ENCODE peak calls at places on chromosome 7, in five cellular contexts. F is A549; R is activated CD4-positive, alpha-beta T cell treated with anti-CD3 and anti-CD28 coated beads for 36 hours; U is HEK293T; M is lower lobe of right lung. D is an unnamed sample.

GRCh38 chr7:91942312-91942711 is 1.6 kb downstream of the AKAP9 start:
- DNase-seq in R (no peak), U (no peak), M (no peak), F (no peak), D (no peak)

GRCh38 chr7:15839415-15840100 is 153.1 kb upstream of the MEOX2 start:
- DNase-seq in R (no peak), F (no peak), M (peak), U (peak), D (peak)

GRCh38 chr7:127717502-127718125 is 65.6 kb downstream of the SND1 start:
- DNase-seq in U (no peak), F (no peak), R (peak), M (no peak), D (no peak)

GRCh38 chr7:24922099-24922773 is 57.7 kb downstream of the OSBPL3 start:
- DNase-seq in M (no peak), U (no peak), F (no peak), R (no peak), D (no peak)

GRCh38 chr7:92135490-92135889 is 1.2 kb upstream of the CYP51A1 start:
- DNase-seq in M (no peak), R (no peak), F (no peak), U (no peak), D (no peak)

GRCh38 chr7:43117025-43117424 is 4.6 kb downstream of the HECW1 start:
- DNase-seq in R (no peak), M (no peak), F (no peak), U (no peak), D (no peak)

GRCh38 chr7:91720255-91720937 is 160.1 kb downstream of the MTERF1 start:
- DNase-seq in F (no peak), R (no peak), U (no peak), M (no peak), D (no peak)

GRCh38 chr7:47844311-47844710 is 104.0 kb downstream of the PKD1L1 start:
- DNase-seq in F (no peak), R (no peak), M (no peak), U (no peak), D (no peak)

GRCh38 chr7:5766321-5766761 is 15.1 kb downstream of the RNF216 start:
- DNase-seq in M (no peak), U (no peak), R (no peak), F (no peak), D (no peak)

GRCh38 chr7:141842904-141843303 is 1.6 kb upstream of the PRSS37 start:
- DNase-seq in M (no peak), R (no peak), U (no peak), F (no peak), D (no peak)

GRCh38 chr7:74068378-74069085 is 15.1 kb upstream of the LIMK1 start:
- DNase-seq in U (no peak), R (no peak), M (peak), F (no peak), D (peak)

GRCh38 chr7:7563813-7564212 is 2.9 kb upstream of the MIOS start:
- DNase-seq in R (no peak), M (no peak), U (no peak), F (no peak), D (no peak)

GRCh38 chr7:73831656-73832579 is 1.1 kb downstream of the CLDN4 start:
- DNase-seq in F (no peak), M (peak), U (no peak), R (no peak), D (no peak)

GRCh38 chr7:151086802-151087246 is 549 bp downstream of the AGAP3 start:
- DNase-seq in U (no peak), M (no peak), R (peak), F (no peak), D (no peak)

GRCh38 chr7:64618785-64619456 is 47.0 kb upstream of the ZNF107 start:
- DNase-seq in M (no peak), R (no peak), U (peak), F (no peak), D (no peak)

GRCh38 chr7:157671358-157672255 is 334.8 kb downstream of the DNAJB6 start:
- DNase-seq in R (peak), M (no peak), U (no peak), F (no peak), D (peak)

GRCh38 chr7:89623018-89623672 is 531.1 kb upstream of the STEAP1 start:
- DNase-seq in F (peak), M (no peak), R (peak), U (peak), D (no peak)

GRCh38 chr7:137606061-137606674 is 240.6 kb downstream of the DGKI start:
- DNase-seq in R (no peak), M (no peak), F (peak), U (no peak), D (no peak)

GRCh38 chr7:99308461-99309074 is 17.1 kb upstream of the ARPC1A start:
- DNase-seq in R (peak), U (no peak), M (no peak), F (no peak), D (peak)

GRCh38 chr7:98700533-98700932 is 83.4 kb downstream of the NPTX2 start:
- DNase-seq in R (no peak), U (no peak), F (no peak), M (no peak), D (no peak)

GRCh38 chr7:33191326-33191725 is 62.0 kb downstream of the BBS9 start:
- DNase-seq in R (no peak), U (no peak), F (no peak), M (no peak), D (no peak)

GRCh38 chr7:6533893-6534804 is 17.1 kb downstream of the GRID2IP start:
- DNase-seq in M (no peak), F (no peak), U (no peak), R (peak), D (no peak)

GRCh38 chr7:142833174-142834027 is 21.5 kb upstream of the EPHB6 start:
- DNase-seq in F (no peak), U (no peak), R (no peak), M (no peak), D (no peak)

GRCh38 chr7:127250312-127251047 is 2.3 kb downstream of the GRM8 start:
- DNase-seq in R (no peak), M (no peak), F (no peak), U (no peak), D (no peak)

GRCh38 chr7:28536259-28536658 is 123.9 kb downstream of the CREB5 start:
- DNase-seq in F (no peak), M (no peak), U (peak), R (no peak), D (no peak)